ENCODE peak calls at places on chromosomes 7 and 10, in five cellular contexts. A is activated naive CD4-positive, alpha-beta T cell; M is cardiac muscle cell; F is A549; L is occipital lobe. T is an unnamed sample.

GRCh38 chr7:49893131-49893530 is 119.7 kb downstream of the VWC2 start:
- DNase-seq in M (no peak), F (no peak), A (no peak), L (no peak), T (no peak)

GRCh38 chr7:149625947-149626392 is 128.4 kb upstream of the ZNF746 start:
- DNase-seq in M (no peak), L (no peak), F (no peak), A (no peak), T (no peak)

GRCh38 chr7:76273503-76273902 is 29.0 kb upstream of the HSPB1 start:
- DNase-seq in F (no peak), M (no peak), A (no peak), L (no peak), T (no peak)

GRCh38 chr10:131186547-131187253 is 124.8 kb downstream of the TCERG1L start:
- DNase-seq in M (no peak), F (no peak), L (no peak), A (no peak), T (no peak)

GRCh38 chr10:93458821-93459257 is 23.3 kb downstream of the MYOF start:
- DNase-seq in M (peak), F (peak), L (no peak), A (no peak), T (peak)

GRCh38 chr7:82284936-82285519 is 158.5 kb downstream of the CACNA2D1 start:
- DNase-seq in L (no peak), F (no peak), M (no peak), A (no peak), T (no peak)

GRCh38 chr7:27161721-27162547 is 3.4 kb downstream of the HOXA9 start:
- DNase-seq in L (no peak), A (no peak), F (no peak), M (no peak), T (no peak)

GRCh38 chr7:66522518-66522917 is 106.2 kb upstream of the KCTD7 start:
- DNase-seq in A (no peak), L (no peak), M (no peak), F (no peak), T (no peak)

GRCh38 chr10:47299989-47300931 is at the start of gene GDF10:
- DNase-seq in F (no peak), M (peak), L (no peak), A (no peak), T (no peak)

GRCh38 chr7:155702616-155703015 is 58.2 kb downstream of the RBM33 start:
- DNase-seq in M (no peak), A (no peak), L (no peak), F (no peak), T (no peak)

GRCh38 chr10:115856580-115856979 is 416.4 kb downstream of the GFRA1 start:
- DNase-seq in A (no peak), F (no peak), L (no peak), M (no peak), T (no peak)

GRCh38 chr10:68208424-68209042 is 23.4 kb downstream of the ATOH7 start:
- DNase-seq in F (peak), L (peak), M (peak), A (no peak), T (peak)

GRCh38 chr10:95767884-95768556 is 12.1 kb downstream of the ENTPD1 start:
- DNase-seq in L (no peak), M (peak), A (no peak), F (no peak), T (peak)

GRCh38 chr10:113613427-113613826 is 50.4 kb downstream of the NRAP start:
- DNase-seq in M (no peak), F (no peak), L (no peak), A (no peak), T (no peak)

GRCh38 chr7:127504715-127505114 is 80.7 kb downstream of the GCC1 start:
- DNase-seq in L (no peak), A (peak), M (peak), F (no peak), T (no peak)

GRCh38 chr10:26733750-26734568 is 36.5 kb downstream of the PDSS1 start:
- DNase-seq in A (no peak), L (no peak), M (no peak), F (no peak), T (no peak)

GRCh38 chr10:23399701-23400144 is 39.2 kb upstream of the OTUD1 start:
- DNase-seq in L (no peak), A (no peak), M (peak), F (no peak), T (no peak)

GRCh38 chr10:38025283-38025682 is 14.8 kb downstream of the ZNF33A start:
- DNase-seq in A (no peak), F (no peak), L (no peak), M (no peak), T (no peak)

GRCh38 chr10:44647877-44648542 is 263.1 kb upstream of the CXCL12 start:
- DNase-seq in F (no peak), M (peak), L (no peak), A (no peak), T (peak)

GRCh38 chr7:2698581-2699288 is 10.7 kb downstream of the AMZ1 start:
- DNase-seq in M (no peak), F (no peak), A (peak), L (no peak), T (no peak)

GRCh38 chr7:131610007-131610406 is 53.6 kb upstream of the PODXL start:
- DNase-seq in A (no peak), L (no peak), F (no peak), M (no peak), T (no peak)

GRCh38 chr10:68869623-68870022 is 31.5 kb upstream of the DDX50 start:
- DNase-seq in L (no peak), M (peak), F (no peak), A (no peak), T (no peak)

GRCh38 chr7:97871659-97872024 is 566 bp downstream of the ASNS start:
- DNase-seq in M (no peak), F (no peak), L (peak), A (peak), T (no peak)

T was measured in fibroblast of the conjunctiva.